ENCODE peak calls at places on chromosome 22, in seven cellular contexts. T is neuronal stem cell, K is H1, Q is mesendoderm, Y is IMR-90, V is H9, D is mesenchymal stem cell. C is an unnamed sample.

GRCh38 chr22:17563936-17564391 is 666 bp downstream of the SLC25A18 start:
- DNase-seq in T (no peak), K (no peak), Q (no peak), Y (peak), V (no peak), D (no peak), C (no peak)

GRCh38 chr22:38760477-38761201 is 4.8 kb upstream of the SUN2 start:
- DNase-seq in T (no peak), K (no peak), Q (no peak), Y (peak), V (no peak), D (peak), C (no peak)

GRCh38 chr22:19038728-19039447 is 83.3 kb downstream of the DGCR2 start:
- DNase-seq in T (no peak), K (no peak), Q (no peak), Y (no peak), V (peak), D (no peak), C (no peak)

GRCh38 chr22:48315415-48316244 is 1512.0 kb downstream of the BRD1 start:
- DNase-seq in T (no peak), K (no peak), Q (no peak), Y (no peak), V (peak), D (no peak), C (no peak)

GRCh38 chr22:37636186-37636948 is 3.1 kb upstream of the SH3BP1 start:
- DNase-seq in T (no peak), K (no peak), Q (peak), Y (peak), V (no peak), D (peak), C (no peak)

GRCh38 chr22:49305215-49305965 is 522.3 kb downstream of the BRD1 start:
- DNase-seq in T (peak), K (peak), Q (peak), Y (no peak), V (peak), D (no peak), C (no peak)

GRCh38 chr22:48951836-48952235 is 875.8 kb downstream of the BRD1 start:
- DNase-seq in T (no peak), K (no peak), Q (no peak), Y (no peak), V (peak), D (no peak), C (no peak)

GRCh38 chr22:16824718-16825687 is at the start of gene XKR3:
- DNase-seq in T (no peak), K (no peak), Q (peak), Y (no peak), V (no peak), D (no peak), C (peak)

DNA sequence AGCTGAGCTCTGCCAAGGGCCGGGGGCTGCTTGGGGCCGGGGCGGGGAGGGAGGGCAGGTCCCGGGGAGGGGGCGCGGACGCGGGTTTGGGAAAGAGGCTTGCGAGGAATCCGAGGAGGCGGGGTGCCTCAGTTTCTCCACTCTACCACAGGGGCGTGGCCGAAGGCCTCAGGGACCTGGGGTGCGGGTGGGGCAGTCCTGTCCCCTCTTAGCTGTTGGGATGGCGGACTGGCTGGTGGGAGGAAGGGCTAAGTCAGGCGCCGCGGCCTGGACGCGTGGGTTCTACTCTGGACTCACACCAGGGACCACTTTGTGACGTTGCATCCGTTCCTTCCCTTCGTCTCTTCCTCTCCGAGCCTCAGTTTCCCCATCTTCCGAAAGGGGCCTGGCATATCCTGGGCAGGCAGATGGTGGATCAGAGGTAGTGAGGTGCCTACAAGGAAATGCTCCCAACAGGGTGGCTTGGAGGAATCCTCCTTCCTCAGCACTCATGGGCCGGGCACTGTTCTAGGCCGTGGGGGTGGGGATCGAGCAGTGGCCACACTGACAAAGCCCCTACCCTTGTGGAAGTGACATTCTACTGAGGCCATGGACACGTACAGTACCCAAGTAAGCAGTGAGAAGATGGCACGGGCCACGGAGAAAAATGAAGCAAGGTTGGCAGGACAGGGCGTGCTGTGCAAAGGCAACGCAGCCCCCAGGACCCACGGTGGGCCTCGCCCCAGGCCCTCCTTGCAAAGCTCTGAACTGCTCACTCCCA is 13.2 kb downstream of the IGLL1 start:
- DNase-seq in T (no peak), K (no peak), Q (no peak), Y (no peak), V (peak), D (no peak), C (no peak)
- H2AK5ac ChIP-seq in T (peak), K (peak), Q (no peak), Y (no peak), V (no peak), D (no peak), C (no peak)

DNA sequence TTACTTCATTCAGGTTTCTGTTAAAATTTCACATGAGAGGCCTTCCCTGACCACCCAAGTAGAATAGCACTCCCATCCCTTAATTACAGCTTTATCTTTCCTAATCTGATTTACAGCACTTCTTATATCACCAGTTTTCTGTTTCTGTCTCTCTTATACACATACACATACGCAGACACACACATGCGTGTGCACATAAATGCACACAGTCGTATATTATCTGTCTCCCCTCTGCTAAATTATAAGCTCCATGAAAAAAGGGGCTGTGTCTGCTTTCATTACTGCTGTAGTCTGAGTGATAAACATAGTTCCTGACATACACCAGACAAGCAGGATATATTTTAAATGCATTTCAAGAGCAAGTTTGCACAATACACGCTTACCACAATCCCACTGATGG is 13.6 kb upstream of the TOP3B start:
- DNase-seq in T (no peak), K (no peak), Q (no peak), Y (no peak), V (no peak), D (no peak), C (no peak)
- H2AK5ac ChIP-seq in T (no peak), K (no peak), Q (no peak), Y (no peak), V (no peak), D (no peak), C (no peak)

GRCh38 chr22:42138972-42139371 is 8.4 kb upstream of the CYP2D6 start:
- DNase-seq in T (no peak), K (no peak), Q (no peak), Y (no peak), V (no peak), D (no peak), C (no peak)

GRCh38 chr22:42145175-42145574 is 14.6 kb upstream of the CYP2D6 start:
- DNase-seq in T (no peak), K (no peak), Q (peak), Y (no peak), V (no peak), D (no peak), C (no peak)

GRCh38 chr22:42138122-42138770 is 7.6 kb upstream of the CYP2D6 start:
- DNase-seq in T (no peak), K (no peak), Q (no peak), Y (no peak), V (no peak), D (no peak), C (no peak)

DNA sequence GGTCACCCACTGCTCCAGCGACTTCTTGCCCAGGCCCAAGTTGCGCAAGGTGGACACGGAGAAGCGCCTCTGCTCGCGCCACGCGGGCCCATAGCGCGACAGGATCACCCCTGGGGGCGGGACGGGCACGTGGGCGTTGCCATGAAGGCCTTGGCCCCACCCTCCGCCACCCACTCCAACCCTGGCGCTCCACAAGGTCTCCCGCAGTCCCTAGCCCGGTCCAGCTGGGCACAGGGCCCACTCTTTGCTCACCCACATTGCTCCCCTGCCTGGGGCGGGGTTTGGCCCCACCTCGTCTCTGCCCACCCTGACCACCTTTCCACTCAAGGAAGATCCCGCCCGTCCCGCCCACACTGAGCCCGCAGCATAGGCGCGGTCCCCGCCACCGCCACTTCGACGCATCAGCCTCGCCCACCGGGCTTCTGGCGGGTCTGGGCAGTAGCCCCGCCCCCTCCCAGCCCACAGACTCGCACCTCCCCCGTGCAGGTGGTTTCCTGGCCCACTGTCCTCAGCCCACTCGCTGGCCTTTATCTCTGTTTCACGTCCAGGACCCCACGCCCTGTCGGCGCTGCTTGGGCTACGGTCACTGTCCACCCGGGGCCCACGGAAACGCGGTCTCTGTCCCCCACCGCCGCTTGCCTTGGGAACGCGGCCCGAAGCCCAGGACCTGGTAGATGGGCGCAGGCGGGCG is 12.3 kb upstream of the CYP2D6 start:
- DNase-seq in T (no peak), K (no peak), Q (no peak), Y (no peak), V (no peak), D (no peak), C (no peak)
- H2AK5ac ChIP-seq in T (no peak), K (no peak), Q (no peak), Y (no peak), V (no peak), D (no peak), C (no peak)

GRCh38 chr22:45640941-45641621 is 30.6 kb upstream of the ATXN10 start:
- DNase-seq in T (no peak), K (no peak), Q (no peak), Y (no peak), V (no peak), D (no peak), C (no peak)
- H2AK5ac ChIP-seq in T (no peak), K (no peak), Q (no peak), Y (no peak), V (no peak), D (no peak), C (peak)

DNA sequence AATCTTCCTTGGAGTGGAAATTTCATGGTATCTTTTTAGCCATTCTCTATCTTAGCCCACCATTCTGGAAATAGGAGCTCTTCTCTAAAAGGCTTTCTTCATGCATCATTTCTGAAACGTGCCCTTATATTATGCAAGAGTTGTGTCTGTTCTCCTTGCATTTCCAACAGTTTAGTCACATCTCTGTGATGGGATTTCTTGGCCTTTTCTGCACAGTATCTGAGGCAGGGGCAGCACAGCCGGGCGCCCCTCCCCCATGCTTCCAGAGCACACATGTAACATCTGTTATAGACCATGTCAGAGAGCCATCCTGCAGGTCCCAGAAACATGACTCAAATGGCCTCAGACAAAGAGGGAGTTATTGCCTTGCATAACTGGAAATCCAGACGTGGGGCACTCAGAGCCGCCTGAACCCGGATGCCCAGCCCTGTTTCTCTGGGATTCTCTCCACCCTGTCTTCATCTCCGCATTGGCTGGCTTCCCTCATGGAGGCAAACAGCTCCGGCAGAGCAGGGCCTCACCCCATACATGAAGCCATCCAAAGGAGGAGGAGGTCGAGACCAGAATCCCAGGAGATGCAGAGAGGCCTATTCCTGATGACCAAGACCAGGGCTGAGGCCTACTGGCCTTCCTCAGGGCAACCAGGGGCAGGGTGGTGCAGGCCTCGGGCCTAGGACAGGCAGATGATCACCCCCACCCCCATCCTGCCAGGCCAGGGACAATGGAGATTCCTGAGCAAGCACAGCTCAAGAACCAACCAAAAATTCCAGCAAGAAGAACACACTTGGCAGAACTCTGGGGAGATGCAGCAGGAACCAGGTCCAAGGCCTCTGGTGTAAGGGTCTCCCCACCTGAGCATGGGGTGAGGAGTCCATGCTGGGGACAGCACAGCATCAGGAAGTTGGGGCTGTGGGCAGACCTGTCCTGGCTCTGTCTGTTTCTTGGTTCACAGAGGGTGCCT is 61.3 kb downstream of the IGLL5 start:
- DNase-seq in T (no peak), K (no peak), Q (no peak), Y (peak), V (no peak), D (no peak), C (peak)
- H2AK5ac ChIP-seq in T (no peak), K (no peak), Q (no peak), Y (no peak), V (no peak), D (no peak), C (no peak)

DNA sequence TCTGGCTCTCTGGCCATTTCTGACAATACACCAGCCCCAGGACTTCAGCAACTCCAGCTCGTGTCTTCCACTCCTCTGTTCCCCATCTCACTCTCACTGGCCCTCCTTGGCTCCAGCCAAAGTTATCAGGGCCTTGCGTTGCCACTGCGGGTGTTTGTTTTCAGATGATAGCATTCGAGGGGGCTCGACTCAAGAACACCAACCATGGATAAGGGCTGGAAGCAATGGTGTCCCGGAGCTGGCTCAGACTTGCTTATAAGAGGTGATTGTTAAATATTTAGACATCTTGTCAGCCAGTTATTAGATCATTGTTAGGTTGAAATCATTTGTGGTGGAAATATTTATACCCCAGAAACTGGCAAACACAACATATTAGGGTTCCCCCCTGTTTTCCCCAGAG is 98.1 kb downstream of the FBXO7 start:
- DNase-seq in T (no peak), K (no peak), Q (no peak), Y (peak), V (no peak), D (no peak), C (no peak)
- H2AK5ac ChIP-seq in T (no peak), K (no peak), Q (no peak), Y (no peak), V (no peak), D (no peak), C (no peak)